ENCODE peak calls at places on chromosome 2, in four cellular contexts. One of them, this sample, is unnamed.

GRCh38 chr2:217177687-217178086 is 317.8 kb upstream of the TNP1 start:
- DNase-seq in GM23338: no peak
- DNase-seq in A549: no peak
- DNase-seq in endothelial cell of umbilical vein: no peak
- DNase-seq in this sample: no peak

GRCh38 chr2:164953279-164953678 is 2.0 kb downstream of the SLC38A11 start:
- DNase-seq in A549: no peak
- DNase-seq in GM23338: no peak
- DNase-seq in endothelial cell of umbilical vein: no peak
- DNase-seq in this sample: no peak

GRCh38 chr2:100320547-100321180 is 1.6 kb downstream of the LONRF2 start:
- DNase-seq in GM23338: no peak
- DNase-seq in endothelial cell of umbilical vein: no peak
- DNase-seq in A549: peak; percentile 50
- DNase-seq in this sample: peak; percentile 5

GRCh38 chr2:217742276-217742675 is 260.5 kb downstream of the TNS1 start:
- DNase-seq in endothelial cell of umbilical vein: no peak
- DNase-seq in GM23338: no peak
- DNase-seq in A549: no peak
- DNase-seq in this sample: no peak

GRCh38 chr2:11370377-11371098 is 26.1 kb upstream of the ROCK2 start:
- DNase-seq in GM23338: no peak
- DNase-seq in endothelial cell of umbilical vein: no peak
- DNase-seq in A549: peak; percentile 87
- DNase-seq in this sample: peak; percentile 93

GRCh38 chr2:23269747-23270146 is 115.2 kb upstream of the KLHL29 start:
- DNase-seq in A549: no peak
- DNase-seq in endothelial cell of umbilical vein: no peak
- DNase-seq in GM23338: no peak
- DNase-seq in this sample: no peak

GRCh38 chr2:192885569-192886160 is 690.9 kb upstream of the TMEFF2 start:
- DNase-seq in A549: peak; percentile 6
- DNase-seq in endothelial cell of umbilical vein: no peak
- DNase-seq in GM23338: no peak
- DNase-seq in this sample: peak; percentile 45

GRCh38 chr2:175926272-175926671 is 75.8 kb downstream of the LNPK start:
- DNase-seq in A549: no peak
- DNase-seq in endothelial cell of umbilical vein: no peak
- DNase-seq in GM23338: no peak
- DNase-seq in this sample: no peak

GRCh38 chr2:107588960-107589542 is 237.6 kb upstream of the RGPD4 start:
- DNase-seq in endothelial cell of umbilical vein: no peak
- DNase-seq in GM23338: no peak
- DNase-seq in A549: no peak
- DNase-seq in this sample: no peak

GRCh38 chr2:120348134-120349103 is 2.5 kb downstream of the INHBB start:
- DNase-seq in A549: peak; percentile 74
- DNase-seq in GM23338: peak; percentile 49
- DNase-seq in endothelial cell of umbilical vein: no peak
- DNase-seq in this sample: peak; percentile 53

GRCh38 chr2:231714639-231715498 is 6.5 kb downstream of the PTMA start:
- DNase-seq in GM23338: peak; percentile 99
- DNase-seq in A549: peak; percentile 65
- DNase-seq in endothelial cell of umbilical vein: peak; percentile 60
- DNase-seq in this sample: peak; percentile 89

GRCh38 chr2:75381032-75381431 is 179.7 kb downstream of the EVA1A start:
- DNase-seq in A549: no peak
- DNase-seq in endothelial cell of umbilical vein: no peak
- DNase-seq in GM23338: peak; percentile 6
- DNase-seq in this sample: no peak

GRCh38 chr2:99771691-99772333 is 282.0 kb upstream of the REV1 start:
- DNase-seq in endothelial cell of umbilical vein: no peak
- DNase-seq in A549: no peak
- DNase-seq in GM23338: no peak
- DNase-seq in this sample: no peak

DNA sequence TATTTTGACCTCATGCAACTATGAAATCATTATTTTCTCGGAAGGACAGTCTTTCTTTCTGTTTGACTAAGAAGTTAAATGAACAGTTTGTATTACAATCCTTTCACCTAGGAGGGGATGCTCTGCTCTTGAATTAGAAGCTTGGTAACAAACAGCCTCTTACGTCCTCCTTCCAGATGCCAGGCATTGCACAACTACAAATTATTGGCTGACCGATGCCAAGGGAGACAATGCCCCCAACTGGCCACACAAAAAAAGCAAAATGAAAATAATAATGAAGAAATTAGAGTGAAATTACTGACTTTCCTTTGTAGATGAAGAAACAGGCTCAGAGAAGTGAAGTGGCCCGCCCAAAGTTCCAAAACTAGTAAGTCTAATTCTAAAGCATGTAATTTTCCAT is 177.9 kb downstream of the CYRIA start:
- DNase-seq in A549: peak; percentile 50
- DNase-seq in endothelial cell of umbilical vein: peak; percentile 46
- DNase-seq in GM23338: peak; percentile 39
- DNase-seq in this sample: peak; percentile 66
- TF ChIP-seq CTCF in A549: peak; percentile 52
- TF ChIP-seq CTCF in endothelial cell of umbilical vein: peak; percentile 42
- TF ChIP-seq CTCF in GM23338: peak; percentile 67
- TF ChIP-seq CTCF in this sample: peak; percentile 64

DNA sequence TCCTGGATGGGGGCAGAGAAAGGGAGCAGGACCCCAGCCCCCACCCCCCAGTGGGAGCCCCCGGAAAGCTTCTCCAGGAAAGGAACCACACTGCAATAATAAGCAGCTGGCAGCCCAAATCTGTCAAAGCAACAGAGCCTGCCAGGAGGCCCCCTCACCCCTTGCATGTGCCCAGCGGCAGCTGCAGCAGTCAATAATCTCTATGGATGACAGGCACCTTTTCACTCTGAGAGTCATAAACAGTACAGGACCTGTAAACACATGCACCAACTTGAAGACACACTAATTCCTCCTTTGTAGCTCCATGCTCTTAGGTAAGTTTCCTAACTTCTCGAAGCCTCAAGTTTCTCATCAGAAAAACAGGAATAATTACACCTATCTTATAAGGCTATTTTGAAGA is 26.2 kb upstream of the KDM3A start:
- DNase-seq in A549: no peak
- DNase-seq in GM23338: no peak
- DNase-seq in endothelial cell of umbilical vein: no peak
- DNase-seq in this sample: no peak
- H3K4me1 ChIP-seq in A549: no peaks in the 10 kb centered on the region
- H3K4me1 ChIP-seq in GM23338: no peaks in the 10 kb centered on the region
- H3K4me1 ChIP-seq in endothelial cell of umbilical vein: no peaks in the 10 kb centered on the region
- H3K4me1 ChIP-seq in this sample: no peaks in the 10 kb centered on the region

DNA sequence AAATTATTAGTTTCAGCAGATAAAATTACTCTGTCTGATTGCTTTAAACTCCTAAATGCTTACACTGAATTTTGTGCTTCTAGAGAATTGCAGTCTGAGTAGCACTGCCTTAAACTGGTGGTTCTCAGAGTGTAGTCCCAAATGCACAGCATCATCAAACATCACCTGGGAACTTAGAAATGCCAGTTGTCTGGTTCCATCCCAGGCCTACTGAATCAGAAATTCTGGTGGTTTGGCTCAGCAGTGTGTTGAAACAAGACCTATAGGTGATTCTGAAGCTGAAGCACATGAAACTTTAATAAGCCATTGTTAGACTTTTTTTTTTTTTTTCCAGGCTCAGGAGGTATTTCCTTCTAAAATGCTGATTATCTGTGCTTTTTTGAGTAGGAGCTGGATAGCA is 22.0 kb downstream of the EPC2 start:
- DNase-seq in GM23338: no peak
- DNase-seq in endothelial cell of umbilical vein: no peak
- DNase-seq in A549: no peak
- DNase-seq in this sample: no peak
- H3K4me2 ChIP-seq in GM23338: no peak overlapping the region
- H3K4me2 ChIP-seq in endothelial cell of umbilical vein: no peak overlapping the region
- H3K4me2 ChIP-seq in A549: no peak overlapping the region
- H3K4me2 ChIP-seq in this sample: no peak overlapping the region

GRCh38 chr2:73252238-73253027 is 18.3 kb downstream of the CCT7 start:
- DNase-seq in GM23338: no peak
- DNase-seq in endothelial cell of umbilical vein: no peak
- DNase-seq in A549: no peak
- DNase-seq in this sample: no peak

GRCh38 chr2:73255007-73255644 is 21.0 kb downstream of the CCT7 start:
- DNase-seq in GM23338: no peak
- DNase-seq in A549: no peak
- DNase-seq in endothelial cell of umbilical vein: no peak
- DNase-seq in this sample: no peak

GRCh38 chr2:73254343-73255006 is 20.4 kb downstream of the CCT7 start:
- DNase-seq in GM23338: no peak
- DNase-seq in A549: no peak
- DNase-seq in endothelial cell of umbilical vein: no peak
- DNase-seq in this sample: no peak

GRCh38 chr2:73253901-73254300 is 19.8 kb downstream of the CCT7 start:
- DNase-seq in GM23338: no peak
- DNase-seq in endothelial cell of umbilical vein: no peak
- DNase-seq in A549: no peak
- DNase-seq in this sample: no peak

DNA sequence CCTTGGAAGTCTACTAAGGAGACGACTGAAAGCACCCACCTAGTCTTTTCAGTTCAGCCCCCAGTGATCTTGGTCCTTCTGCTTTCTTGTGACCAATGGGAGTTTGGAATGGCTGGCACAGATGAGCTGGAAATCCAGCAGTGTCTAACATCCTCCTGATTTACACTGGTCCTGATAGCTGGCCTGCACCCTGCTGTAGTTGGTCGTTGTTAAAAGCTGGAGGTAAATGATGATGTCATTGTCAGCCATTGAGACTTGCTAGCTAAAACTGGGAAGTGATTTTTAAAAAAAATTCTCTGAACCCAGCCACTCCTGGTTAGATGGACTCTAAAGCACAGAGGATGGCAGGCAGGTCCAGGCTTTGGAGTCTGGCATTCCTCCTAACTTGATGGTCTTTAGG is 19.3 kb downstream of the CCT7 start:
- DNase-seq in GM23338: no peak
- DNase-seq in A549: no peak
- DNase-seq in endothelial cell of umbilical vein: no peak
- DNase-seq in this sample: no peak
- TF ChIP-seq CTCF in GM23338: no peak
- TF ChIP-seq CTCF in A549: no peak
- TF ChIP-seq CTCF in endothelial cell of umbilical vein: no peak
- TF ChIP-seq CTCF in this sample: no peak

GRCh38 chr2:9773905-9774239 is 69.4 kb upstream of the TAF1B start:
- DNase-seq in endothelial cell of umbilical vein: no peak
- DNase-seq in A549: no peak
- DNase-seq in GM23338: no peak
- DNase-seq in this sample: no peak
- H3K4me1 ChIP-seq in endothelial cell of umbilical vein: no peaks in the 10 kb centered on the region
- H3K4me1 ChIP-seq in A549: peaks cover 18% of the 10 kb centered on the region
- H3K4me1 ChIP-seq in GM23338: peaks cover 15% of the 10 kb centered on the region
- H3K4me1 ChIP-seq in this sample: peaks cover 4% of the 10 kb centered on the region

GRCh38 chr2:60530660-60531276 is 22.7 kb downstream of the BCL11A start:
- DNase-seq in GM23338: peak; percentile 47
- DNase-seq in endothelial cell of umbilical vein: no peak
- DNase-seq in A549: no peak
- DNase-seq in this sample: peak; percentile 95
- H3K4me2 ChIP-seq in GM23338: peak overlapping the region; percentile 65
- H3K4me2 ChIP-seq in endothelial cell of umbilical vein: no peak overlapping the region
- H3K4me2 ChIP-seq in A549: no peak overlapping the region
- H3K4me2 ChIP-seq in this sample: peak overlapping the region; percentile 70

GRCh38 chr2:142983174-142983573 is 105.7 kb downstream of the KYNU start:
- DNase-seq in A549: no peak
- DNase-seq in endothelial cell of umbilical vein: no peak
- DNase-seq in GM23338: no peak
- DNase-seq in this sample: no peak

GRCh38 chr2:142975239-142975638 is 97.8 kb downstream of the KYNU start:
- DNase-seq in A549: no peak
- DNase-seq in GM23338: no peak
- DNase-seq in endothelial cell of umbilical vein: no peak
- DNase-seq in this sample: no peak

GRCh38 chr2:142984657-142985056 is 107.2 kb downstream of the KYNU start:
- DNase-seq in A549: no peak
- DNase-seq in endothelial cell of umbilical vein: no peak
- DNase-seq in GM23338: no peak
- DNase-seq in this sample: no peak

GRCh38 chr2:142980246-142981068 is 103.0 kb downstream of the KYNU start:
- DNase-seq in A549: peak; percentile 57
- DNase-seq in GM23338: peak; percentile 42
- DNase-seq in endothelial cell of umbilical vein: peak; percentile 53
- DNase-seq in this sample: peak; percentile 48

DNA sequence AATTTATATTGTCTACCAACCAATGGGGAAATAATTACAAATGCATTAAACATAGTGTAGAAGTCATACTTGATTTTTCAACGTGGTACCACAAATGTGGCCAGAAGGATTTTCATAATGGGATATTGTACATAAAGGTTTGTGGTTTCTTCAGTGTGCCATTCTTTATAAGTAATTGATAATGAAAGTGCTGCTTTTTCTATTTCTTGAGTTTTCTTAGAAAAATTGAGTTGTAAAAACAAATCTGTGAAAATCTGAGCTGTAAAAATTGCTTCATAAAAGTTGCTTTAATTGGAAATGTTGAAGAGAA is 103.6 kb downstream of the KYNU start:
- DNase-seq in endothelial cell of umbilical vein: no peak
- DNase-seq in A549: no peak
- DNase-seq in GM23338: no peak
- DNase-seq in this sample: no peak
- TF ChIP-seq CTCF in endothelial cell of umbilical vein: no peak
- TF ChIP-seq CTCF in A549: no peak
- TF ChIP-seq CTCF in GM23338: peak; percentile 4
- TF ChIP-seq CTCF in this sample: no peak

DNA sequence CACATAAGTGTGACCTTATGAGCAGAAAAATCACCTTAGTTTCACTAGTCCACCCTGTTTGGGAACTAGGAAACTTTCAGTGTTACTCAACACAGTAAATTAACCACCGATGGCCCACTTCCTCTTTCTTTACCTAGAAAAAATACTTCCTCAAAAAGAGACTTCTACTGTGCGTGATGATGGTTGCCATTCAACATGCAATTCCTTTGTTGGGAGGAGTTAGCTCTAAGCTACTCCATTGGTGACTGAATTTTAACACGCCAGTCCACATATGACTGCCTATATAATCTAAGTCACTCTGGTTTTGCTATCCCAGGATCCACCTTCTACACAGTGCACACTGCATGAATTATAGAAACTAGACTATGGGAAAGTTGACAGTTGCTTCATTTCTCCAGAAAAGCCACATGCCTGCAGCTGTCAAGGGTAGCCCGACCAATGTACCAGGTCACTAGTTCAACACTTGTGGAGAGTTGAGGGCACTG is 47.8 kb upstream of the REG3G start:
- DNase-seq in A549: no peak
- DNase-seq in GM23338: no peak
- DNase-seq in endothelial cell of umbilical vein: no peak
- DNase-seq in this sample: no peak
- H3K4me1 ChIP-seq in A549: no peaks in the 10 kb centered on the region
- H3K4me1 ChIP-seq in GM23338: peaks cover 11% of the 10 kb centered on the region
- H3K4me1 ChIP-seq in endothelial cell of umbilical vein: no peaks in the 10 kb centered on the region
- H3K4me1 ChIP-seq in this sample: no peaks in the 10 kb centered on the region